ENCODE peak calls at places on chromosome 18, in ten cellular contexts. B is cardiac muscle cell; K is endodermal cell; D is CD8-positive, alpha-beta memory T cell; R is iPS DF 6.9; M is RWPE2; S is fibroblast of lung; W is stomach; J is left lung; E is pancreas. I is an unnamed sample.
A peak's percentile ranks its signal among the peaks of the same experiment; 100 is the strongest.

GRCh38 chr18:26700201-26700600 is 151.8 kb upstream of the KCTD1 start:
- DNase-seq in M (no peak), B (no peak), R (no peak), J (no peak), K (no peak), E (no peak), D (no peak), S (no peak), W (no peak), I (no peak)

GRCh38 chr18:44731160-44731865 is 50.6 kb downstream of the SETBP1 start:
- DNase-seq in B (no peak), S (no peak), W (no peak), R (no peak), J (no peak), D (no peak), E (no peak), M (no peak), K (no peak), I (no peak)

GRCh38 chr18:23106575-23106974 is 28.7 kb upstream of the CABLES1 start:
- DNase-seq in W (no peak), D (no peak), M (peak; percentile 83), B (peak; percentile 66), R (no peak), E (no peak), S (peak; percentile 94), J (no peak), K (no peak), I (no peak)

GRCh38 chr18:45282101-45282812 is 333.0 kb upstream of the SLC14A2 start:
- DNase-seq in R (no peak), D (no peak), B (no peak), J (no peak), E (no peak), S (peak; percentile 32), M (no peak), W (no peak), K (no peak), I (no peak)

GRCh38 chr18:5452943-5453342 is 90.9 kb downstream of the EPB41L3 start:
- DNase-seq in S (no peak), B (no peak), M (no peak), R (no peak), W (no peak), D (no peak), J (no peak), K (no peak), E (no peak), I (no peak)

GRCh38 chr18:74282359-74283254 is 9.2 kb downstream of the CYB5A start:
- DNase-seq in K (peak; percentile 63), B (no peak), R (no peak), D (no peak), S (no peak), W (no peak), M (no peak), E (no peak), J (no peak), I (no peak)

GRCh38 chr18:13237073-13237472 is 18.5 kb downstream of the LDLRAD4 start:
- DNase-seq in W (no peak), S (no peak), D (no peak), R (no peak), E (no peak), B (no peak), K (peak; percentile 28), J (no peak), M (no peak), I (no peak)

GRCh38 chr18:58721586-58722160 is 50.4 kb downstream of the MALT1 start:
- DNase-seq in J (no peak), S (peak; percentile 45), R (no peak), K (no peak), B (no peak), W (no peak), E (no peak), M (no peak), D (no peak), I (no peak)

GRCh38 chr18:39839782-39840181 is 2115.3 kb upstream of the PIK3C3 start:
- DNase-seq in K (no peak), D (no peak), J (no peak), B (peak; percentile 34), S (peak; percentile 35), W (no peak), M (no peak), R (no peak), E (no peak), I (no peak)

GRCh38 chr18:79955302-79956075 is 4.0 kb upstream of the SLC66A2 start:
- DNase-seq in S (no peak), E (no peak), D (no peak), K (peak; percentile 22), B (no peak), W (no peak), M (no peak), J (no peak), R (no peak), I (no peak)

GRCh38 chr18:79952996-79953559 is 1.6 kb upstream of the SLC66A2 start:
- DNase-seq in B (no peak), J (no peak), S (no peak), D (no peak), E (no peak), K (peak; percentile 82), W (peak; percentile 13), R (no peak), M (no peak), I (no peak)

GRCh38 chr18:79956276-79956675 is 4.8 kb upstream of the SLC66A2 start:
- DNase-seq in R (no peak), S (no peak), D (no peak), K (peak; percentile 24), M (no peak), J (no peak), E (no peak), B (no peak), W (no peak), I (no peak)

GRCh38 chr18:79953921-79954651 is 2.6 kb upstream of the SLC66A2 start:
- DNase-seq in S (no peak), R (no peak), E (no peak), K (peak; percentile 57), W (no peak), D (no peak), B (no peak), M (no peak), J (no peak), I (no peak)

DNA sequence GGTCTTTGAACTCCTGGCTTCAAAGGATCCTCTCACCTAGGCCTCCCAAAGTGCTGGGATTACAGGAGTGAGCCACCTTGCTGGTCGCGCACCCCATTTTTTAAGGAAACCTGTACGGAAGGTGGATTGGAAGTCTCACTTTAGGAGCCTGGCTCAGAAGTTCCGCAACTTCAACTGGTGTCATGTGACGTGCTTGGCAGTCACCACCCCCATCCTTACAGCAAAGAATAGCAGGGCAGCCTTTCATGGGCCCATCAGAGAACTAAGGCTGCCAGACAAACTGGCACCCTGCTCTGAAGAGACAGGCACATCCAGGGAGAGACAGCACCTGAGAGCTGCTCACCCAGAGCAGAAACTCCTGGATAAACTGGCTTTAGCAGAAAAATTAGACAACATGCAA is 3.3 kb upstream of the SLC66A2 start:
- DNase-seq in W (no peak), E (no peak), D (no peak), K (peak; percentile 43), B (no peak), J (no peak), S (no peak), R (no peak), M (no peak), I (no peak)
- H3K27me3 ChIP-seq in W (no peaks in the 10 kb centered on the region), E (no peaks in the 10 kb centered on the region), D (no peaks in the 10 kb centered on the region), K (peaks cover 15% of the 10 kb centered on the region), B (peaks cover 13% of the 10 kb centered on the region), J (no peaks in the 10 kb centered on the region), S (no peaks in the 10 kb centered on the region), R (peaks cover 30% of the 10 kb centered on the region), M (no peaks in the 10 kb centered on the region), I (no peaks in the 10 kb centered on the region)

DNA sequence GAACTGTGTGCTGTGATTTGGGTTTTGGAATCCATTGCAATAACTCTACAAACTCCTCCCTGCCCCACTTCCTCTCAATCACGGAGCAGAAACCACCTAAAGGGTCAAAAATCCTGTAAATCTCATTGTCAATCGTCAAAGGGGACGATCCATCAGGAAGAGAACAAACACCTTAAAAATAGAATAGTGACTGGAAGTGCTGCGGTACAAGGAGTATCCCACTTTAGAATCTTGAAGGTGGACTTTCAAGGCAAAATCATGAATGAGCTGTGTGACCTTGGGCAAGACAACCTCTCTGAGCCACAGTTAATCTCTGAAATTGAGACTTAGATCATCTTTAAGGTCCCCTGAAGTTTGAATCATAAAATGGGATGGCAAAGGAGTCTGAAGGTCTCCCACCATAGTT is 5.9 kb downstream of the PMAIP1 start:
- DNase-seq in W (no peak), B (no peak), M (no peak), R (no peak), J (no peak), S (no peak), E (no peak), D (no peak), K (no peak), I (no peak)
- H3K27me3 ChIP-seq in W (no peaks in the 10 kb centered on the region), B (peaks cover 48% of the 10 kb centered on the region), M (no peaks in the 10 kb centered on the region), R (no peaks in the 10 kb centered on the region), J (no peaks in the 10 kb centered on the region), S (no peaks in the 10 kb centered on the region), E (peaks cover 20% of the 10 kb centered on the region), D (no peaks in the 10 kb centered on the region), K (no peaks in the 10 kb centered on the region), I (no peaks in the 10 kb centered on the region)

DNA sequence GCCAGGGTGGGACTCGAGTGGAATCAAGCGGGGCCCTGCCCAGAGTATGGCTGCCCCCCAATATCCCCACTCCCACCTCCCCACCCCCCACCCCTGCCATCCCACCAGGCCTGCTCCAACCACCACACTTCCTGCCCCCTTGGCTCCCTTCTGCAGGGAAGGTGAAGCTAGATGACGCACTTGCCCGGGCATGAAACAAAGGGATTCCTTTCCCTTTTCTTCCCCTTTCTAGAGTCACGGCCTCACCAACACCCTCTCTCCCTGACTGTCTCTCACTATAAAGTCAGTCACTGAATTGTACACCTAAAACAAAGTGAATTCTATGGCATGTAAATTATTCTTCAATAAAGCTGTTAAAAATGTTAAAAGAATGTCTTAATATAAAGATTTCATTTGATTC is 16.0 kb downstream of the ZBTB7C start:
- DNase-seq in R (no peak), W (no peak), B (no peak), M (no peak), J (no peak), K (no peak), E (no peak), S (peak; percentile 48), D (no peak), I (no peak)
- H3K27me3 ChIP-seq in R (no peaks in the 10 kb centered on the region), W (no peaks in the 10 kb centered on the region), B (no peaks in the 10 kb centered on the region), M (no peaks in the 10 kb centered on the region), J (no peaks in the 10 kb centered on the region), K (no peaks in the 10 kb centered on the region), E (no peaks in the 10 kb centered on the region), S (peaks cover 18% of the 10 kb centered on the region), D (no peaks in the 10 kb centered on the region), I (peaks cover 20% of the 10 kb centered on the region)

DNA sequence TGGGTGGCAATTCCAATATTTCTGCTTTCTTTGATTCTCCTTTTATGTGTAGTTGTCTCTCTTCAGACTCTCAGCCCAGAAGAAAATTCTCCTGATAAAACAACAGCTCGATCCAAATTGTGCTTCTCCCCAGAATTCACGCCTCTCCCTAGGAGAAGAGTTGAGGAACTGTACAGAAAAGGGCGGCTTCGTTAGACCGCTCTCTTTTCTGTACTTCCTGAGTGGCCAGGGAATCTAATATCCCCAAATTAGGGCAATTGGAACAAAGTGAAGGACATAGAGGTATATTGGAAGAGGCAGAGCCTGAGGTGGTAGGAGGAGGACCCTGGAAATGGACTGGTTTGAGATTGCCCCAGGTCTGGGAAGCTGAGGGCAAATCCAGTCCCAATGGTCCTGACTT is 5.6 kb downstream of the ADCYAP1 start:
- DNase-seq in M (no peak), S (no peak), E (no peak), K (no peak), J (no peak), D (no peak), B (no peak), R (no peak), W (no peak), I (no peak)
- H3K27me3 ChIP-seq in M (peaks cover 86% of the 10 kb centered on the region), S (peaks cover 55% of the 10 kb centered on the region), E (peaks cover 61% of the 10 kb centered on the region), K (peaks cover 95% of the 10 kb centered on the region), J (peaks cover 68% of the 10 kb centered on the region), D (peaks cover 33% of the 10 kb centered on the region), B (peaks cover 95% of the 10 kb centered on the region), R (peaks cover 59% of the 10 kb centered on the region), W (peaks cover 36% of the 10 kb centered on the region), I (peaks cover 70% of the 10 kb centered on the region)